ENCODE peak calls at places on chromosomes 11 and 22, in nine cellular contexts. One of them, this sample, is unnamed. For H3K9me3, the result is how much of the 10 kb centered on the place peaks cover.

GRCh38 chr11:8351223-8351622 is 87.5 kb upstream of the LMO1 start:
- DNase-seq in CD4-positive, alpha-beta T cell: no peak
- DNase-seq in mammary epithelial cell: no peak
- DNase-seq in psoas muscle: no peak
- DNase-seq in PC-3: no peak
- DNase-seq in stomach: no peak
- DNase-seq in CD8-positive, alpha-beta T cell: no peak
- DNase-seq in fibroblast of lung: no peak
- DNase-seq in HAP-1: no peak
- DNase-seq in this sample: no peak

GRCh38 chr11:10605941-10606381 is 37.5 kb upstream of the LYVE1 start:
- DNase-seq in stomach: peak
- DNase-seq in CD4-positive, alpha-beta T cell: no peak
- DNase-seq in PC-3: no peak
- DNase-seq in HAP-1: no peak
- DNase-seq in mammary epithelial cell: no peak
- DNase-seq in psoas muscle: peak
- DNase-seq in fibroblast of lung: peak
- DNase-seq in CD8-positive, alpha-beta T cell: no peak
- DNase-seq in this sample: no peak

GRCh38 chr11:12684821-12685220 is 10.6 kb downstream of the TEAD1 start:
- DNase-seq in HAP-1: peak
- DNase-seq in psoas muscle: no peak
- DNase-seq in CD8-positive, alpha-beta T cell: no peak
- DNase-seq in fibroblast of lung: no peak
- DNase-seq in PC-3: no peak
- DNase-seq in mammary epithelial cell: no peak
- DNase-seq in CD4-positive, alpha-beta T cell: no peak
- DNase-seq in stomach: peak
- DNase-seq in this sample: no peak

GRCh38 chr11:65315204-65315865 is 669 bp downstream of the CDC42EP2 start:
- DNase-seq in fibroblast of lung: peak
- DNase-seq in stomach: peak
- DNase-seq in HAP-1: peak
- DNase-seq in PC-3: peak
- DNase-seq in mammary epithelial cell: peak
- DNase-seq in CD8-positive, alpha-beta T cell: peak
- DNase-seq in CD4-positive, alpha-beta T cell: peak
- DNase-seq in psoas muscle: peak
- DNase-seq in this sample: peak

GRCh38 chr11:79940976-79941735 is 500.3 kb upstream of the TENM4 start:
- DNase-seq in psoas muscle: no peak
- DNase-seq in stomach: no peak
- DNase-seq in mammary epithelial cell: peak
- DNase-seq in PC-3: peak
- DNase-seq in fibroblast of lung: peak
- DNase-seq in HAP-1: no peak
- DNase-seq in CD8-positive, alpha-beta T cell: no peak
- DNase-seq in CD4-positive, alpha-beta T cell: no peak
- DNase-seq in this sample: no peak

GRCh38 chr11:73399159-73400090 is 23.2 kb downstream of the RELT start:
- DNase-seq in HAP-1: no peak
- DNase-seq in PC-3: no peak
- DNase-seq in fibroblast of lung: no peak
- DNase-seq in psoas muscle: no peak
- DNase-seq in CD8-positive, alpha-beta T cell: no peak
- DNase-seq in CD4-positive, alpha-beta T cell: no peak
- DNase-seq in stomach: no peak
- DNase-seq in mammary epithelial cell: no peak
- DNase-seq in this sample: no peak

GRCh38 chr11:120973501-120973900 is 50.4 kb upstream of the TBCEL start:
- DNase-seq in stomach: no peak
- DNase-seq in PC-3: no peak
- DNase-seq in HAP-1: no peak
- DNase-seq in CD8-positive, alpha-beta T cell: no peak
- DNase-seq in CD4-positive, alpha-beta T cell: no peak
- DNase-seq in psoas muscle: no peak
- DNase-seq in mammary epithelial cell: no peak
- DNase-seq in fibroblast of lung: no peak
- DNase-seq in this sample: no peak

GRCh38 chr11:114366331-114367243 is 33.7 kb downstream of the C11orf71 start:
- DNase-seq in fibroblast of lung: peak
- DNase-seq in stomach: no peak
- DNase-seq in CD4-positive, alpha-beta T cell: no peak
- DNase-seq in psoas muscle: no peak
- DNase-seq in mammary epithelial cell: no peak
- DNase-seq in CD8-positive, alpha-beta T cell: no peak
- DNase-seq in HAP-1: no peak
- DNase-seq in PC-3: peak
- DNase-seq in this sample: no peak

GRCh38 chr22:35131423-35132050 is 65.6 kb downstream of the ISX start:
- DNase-seq in mammary epithelial cell: no peak
- DNase-seq in CD4-positive, alpha-beta T cell: no peak
- DNase-seq in CD8-positive, alpha-beta T cell: no peak
- DNase-seq in HAP-1: no peak
- DNase-seq in stomach: no peak
- DNase-seq in fibroblast of lung: no peak
- DNase-seq in PC-3: no peak
- DNase-seq in psoas muscle: no peak
- DNase-seq in this sample: no peak

GRCh38 chr22:28015056-28015445 is 96.0 kb upstream of the PITPNB start:
- DNase-seq in HAP-1: no peak
- DNase-seq in stomach: no peak
- DNase-seq in fibroblast of lung: no peak
- DNase-seq in mammary epithelial cell: no peak
- DNase-seq in PC-3: no peak
- DNase-seq in CD4-positive, alpha-beta T cell: no peak
- DNase-seq in psoas muscle: no peak
- DNase-seq in CD8-positive, alpha-beta T cell: no peak
- DNase-seq in this sample: no peak

GRCh38 chr11:27678242-27678641 is 22.0 kb downstream of the BDNF start:
- DNase-seq in stomach: no peak
- DNase-seq in PC-3: no peak
- DNase-seq in fibroblast of lung: no peak
- DNase-seq in HAP-1: no peak
- DNase-seq in mammary epithelial cell: no peak
- DNase-seq in CD8-positive, alpha-beta T cell: no peak
- DNase-seq in CD4-positive, alpha-beta T cell: no peak
- DNase-seq in psoas muscle: no peak
- DNase-seq in this sample: no peak

DNA sequence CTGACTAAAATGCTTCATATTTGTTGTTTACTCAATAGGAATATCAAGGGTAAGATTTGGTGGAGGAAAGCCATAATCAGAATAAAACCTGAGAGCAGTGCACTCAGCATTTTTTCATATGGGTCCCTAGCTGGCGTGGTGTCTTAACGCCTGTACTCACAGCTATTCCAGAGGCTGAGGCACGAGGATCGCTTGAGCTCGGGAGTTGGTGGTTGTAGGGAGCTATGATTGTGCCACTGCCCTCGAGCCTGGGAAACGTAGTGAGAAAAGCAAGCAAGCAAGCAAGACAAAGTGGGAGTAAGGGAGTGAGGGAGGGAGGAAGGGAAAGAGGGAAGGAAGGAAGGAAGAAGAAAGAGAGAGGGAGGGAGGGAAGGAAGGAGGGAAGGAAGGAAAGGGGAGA is 242.5 kb downstream of the OR4C45 start:
- DNase-seq in stomach: no peak
- DNase-seq in CD8-positive, alpha-beta T cell: no peak
- DNase-seq in PC-3: no peak
- DNase-seq in HAP-1: no peak
- DNase-seq in CD4-positive, alpha-beta T cell: no peak
- DNase-seq in fibroblast of lung: no peak
- DNase-seq in mammary epithelial cell: no peak
- DNase-seq in psoas muscle: no peak
- DNase-seq in this sample: no peak
- H3K9me3 ChIP-seq in stomach: under half
- H3K9me3 ChIP-seq in CD8-positive, alpha-beta T cell: under half
- H3K9me3 ChIP-seq in PC-3: under half
- H3K9me3 ChIP-seq in HAP-1: under half
- H3K9me3 ChIP-seq in CD4-positive, alpha-beta T cell: under half
- H3K9me3 ChIP-seq in fibroblast of lung: under half
- H3K9me3 ChIP-seq in mammary epithelial cell: under half
- H3K9me3 ChIP-seq in psoas muscle: under half
- H3K9me3 ChIP-seq in this sample: under half

GRCh38 chr22:48635825-48636224 is 1191.8 kb downstream of the BRD1 start:
- DNase-seq in PC-3: no peak
- DNase-seq in CD4-positive, alpha-beta T cell: no peak
- DNase-seq in CD8-positive, alpha-beta T cell: no peak
- DNase-seq in mammary epithelial cell: no peak
- DNase-seq in fibroblast of lung: no peak
- DNase-seq in psoas muscle: no peak
- DNase-seq in HAP-1: no peak
- DNase-seq in stomach: no peak
- DNase-seq in this sample: no peak
- H3K9me3 ChIP-seq in PC-3: under half
- H3K9me3 ChIP-seq in CD4-positive, alpha-beta T cell: under half
- H3K9me3 ChIP-seq in CD8-positive, alpha-beta T cell: under half
- H3K9me3 ChIP-seq in mammary epithelial cell: half or more
- H3K9me3 ChIP-seq in fibroblast of lung: under half
- H3K9me3 ChIP-seq in psoas muscle: under half
- H3K9me3 ChIP-seq in HAP-1: under half
- H3K9me3 ChIP-seq in stomach: under half
- H3K9me3 ChIP-seq in this sample: under half

DNA sequence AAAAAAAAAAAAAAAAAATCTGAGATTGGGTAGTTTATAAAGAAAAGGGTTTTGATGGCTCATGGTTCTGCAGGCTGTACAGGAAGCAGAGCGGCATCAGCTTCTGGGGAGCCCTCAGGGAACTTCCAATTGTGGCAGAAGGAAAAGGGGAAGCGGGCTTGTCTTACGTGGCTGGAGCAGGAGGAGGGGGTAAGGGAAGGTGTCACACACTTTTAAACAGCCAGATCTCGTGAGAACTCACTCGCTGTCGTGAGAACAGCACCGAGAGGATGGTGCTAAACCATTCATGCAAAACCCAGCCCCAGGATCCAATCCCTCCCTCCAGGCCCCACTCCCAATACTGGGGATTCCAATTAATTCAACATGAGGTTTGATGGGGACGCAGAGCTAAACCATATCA is 806.2 kb downstream of the TBC1D22A start:
- DNase-seq in CD4-positive, alpha-beta T cell: no peak
- DNase-seq in CD8-positive, alpha-beta T cell: no peak
- DNase-seq in PC-3: no peak
- DNase-seq in stomach: no peak
- DNase-seq in fibroblast of lung: no peak
- DNase-seq in mammary epithelial cell: no peak
- DNase-seq in HAP-1: no peak
- DNase-seq in psoas muscle: no peak
- DNase-seq in this sample: no peak
- H3K9me3 ChIP-seq in CD4-positive, alpha-beta T cell: under half
- H3K9me3 ChIP-seq in CD8-positive, alpha-beta T cell: under half
- H3K9me3 ChIP-seq in PC-3: under half
- H3K9me3 ChIP-seq in stomach: under half
- H3K9me3 ChIP-seq in fibroblast of lung: under half
- H3K9me3 ChIP-seq in mammary epithelial cell: under half
- H3K9me3 ChIP-seq in HAP-1: under half
- H3K9me3 ChIP-seq in psoas muscle: under half
- H3K9me3 ChIP-seq in this sample: under half

DNA sequence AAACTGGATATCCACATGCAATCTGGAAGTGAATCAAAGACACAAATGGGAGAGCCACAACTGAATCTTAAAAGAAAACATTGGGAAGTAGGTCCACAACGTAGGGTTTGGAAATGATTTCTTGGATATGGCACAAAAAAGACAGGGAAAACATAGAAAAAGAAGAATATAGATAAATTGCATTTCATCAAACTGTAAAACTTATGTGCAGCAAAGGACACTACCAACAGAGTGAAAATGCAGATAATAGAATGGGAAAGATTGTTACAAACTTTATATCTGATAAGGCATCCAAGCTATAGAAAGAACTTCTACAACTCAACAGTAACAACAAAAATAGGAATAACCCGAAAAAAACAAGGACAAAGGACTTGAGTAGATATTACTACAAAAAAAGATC is 89.6 kb downstream of the ZNF280B start:
- DNase-seq in fibroblast of lung: no peak
- DNase-seq in HAP-1: no peak
- DNase-seq in stomach: no peak
- DNase-seq in mammary epithelial cell: no peak
- DNase-seq in psoas muscle: no peak
- DNase-seq in CD4-positive, alpha-beta T cell: no peak
- DNase-seq in CD8-positive, alpha-beta T cell: no peak
- DNase-seq in PC-3: no peak
- DNase-seq in this sample: no peak
- H3K9me3 ChIP-seq in fibroblast of lung: under half
- H3K9me3 ChIP-seq in HAP-1: under half
- H3K9me3 ChIP-seq in stomach: under half
- H3K9me3 ChIP-seq in mammary epithelial cell: under half
- H3K9me3 ChIP-seq in psoas muscle: under half
- H3K9me3 ChIP-seq in CD4-positive, alpha-beta T cell: under half
- H3K9me3 ChIP-seq in CD8-positive, alpha-beta T cell: under half
- H3K9me3 ChIP-seq in PC-3: under half
- H3K9me3 ChIP-seq in this sample: under half

DNA sequence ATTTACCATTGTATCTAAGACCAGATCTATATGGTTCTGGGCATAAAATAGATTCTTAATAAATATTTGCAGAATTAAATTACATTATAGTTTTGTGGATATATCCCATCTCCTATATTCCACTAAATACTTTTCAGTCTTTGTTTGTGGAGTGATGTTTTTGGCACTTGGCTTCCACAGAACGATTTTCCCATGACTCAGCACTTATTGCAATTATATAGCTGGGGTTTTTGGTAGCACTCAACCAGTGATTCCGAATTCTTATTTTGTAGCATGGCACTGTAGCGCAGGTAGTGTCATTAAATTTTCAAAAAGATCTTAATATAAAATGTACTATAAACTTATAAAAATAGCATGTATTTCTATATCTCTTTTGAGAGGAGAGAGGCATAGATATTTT is 221.2 kb downstream of the TRPC6 start:
- DNase-seq in HAP-1: no peak
- DNase-seq in CD4-positive, alpha-beta T cell: no peak
- DNase-seq in stomach: no peak
- DNase-seq in PC-3: no peak
- DNase-seq in CD8-positive, alpha-beta T cell: no peak
- DNase-seq in mammary epithelial cell: no peak
- DNase-seq in psoas muscle: no peak
- DNase-seq in fibroblast of lung: no peak
- DNase-seq in this sample: no peak
- H3K9me3 ChIP-seq in HAP-1: under half
- H3K9me3 ChIP-seq in CD4-positive, alpha-beta T cell: under half
- H3K9me3 ChIP-seq in stomach: under half
- H3K9me3 ChIP-seq in PC-3: under half
- H3K9me3 ChIP-seq in CD8-positive, alpha-beta T cell: under half
- H3K9me3 ChIP-seq in mammary epithelial cell: under half
- H3K9me3 ChIP-seq in psoas muscle: under half
- H3K9me3 ChIP-seq in fibroblast of lung: under half
- H3K9me3 ChIP-seq in this sample: under half